ENCODE peak calls at places on chromosomes 5 and 9, in eight cellular contexts. D is sigmoid colon, C is HepG2, A is ovary, E is stomach, R is tibial nerve, N is GM12878, J is SK-N-SH. P is an unnamed sample.
A peak's percentile ranks its signal among the peaks of the same experiment; 100 is the strongest.

GRCh38 chr9:112971415-112971814 is 40.6 kb downstream of the ZNF883 start:
- DNase-seq in A (no peak), C (peak; percentile 5), N (no peak), E (no peak), J (peak; percentile 35), D (no peak), R (no peak), P (peak; percentile 9)

GRCh38 chr5:88979244-88979643 is 96.3 kb upstream of the MEF2C start:
- DNase-seq in C (no peak), A (no peak), E (no peak), D (no peak), N (peak; percentile 34), J (no peak), R (no peak), P (no peak)

GRCh38 chr5:177598477-177598876 is 1.5 kb upstream of the B4GALT7 start:
- DNase-seq in R (no peak), J (no peak), C (no peak), A (no peak), D (peak; percentile 12), N (no peak), E (no peak), P (no peak)

GRCh38 chr5:103424008-103424407 is 138.6 kb downstream of the NUDT12 start:
- DNase-seq in C (no peak), D (no peak), N (no peak), J (no peak), R (no peak), E (no peak), A (no peak), P (no peak)

GRCh38 chr9:122131401-122131921 is 28.1 kb downstream of the NDUFA8 start:
- DNase-seq in N (no peak), C (no peak), A (no peak), D (peak; percentile 66), R (no peak), J (no peak), E (no peak), P (no peak)

GRCh38 chr9:78031271-78031825 is at the start of gene GNAQ:
- DNase-seq in A (no peak), C (no peak), E (no peak), N (no peak), R (no peak), J (peak; percentile 75), D (peak; percentile 68), P (peak; percentile 18)

GRCh38 chr5:59712836-59713487 is 180.6 kb downstream of the PDE4D start:
- DNase-seq in R (no peak), A (no peak), J (no peak), C (no peak), N (no peak), D (peak; percentile 62), E (no peak), P (no peak)

GRCh38 chr5:2836133-2836532 is 84.7 kb upstream of the IRX2 start:
- DNase-seq in A (no peak), N (no peak), R (no peak), C (no peak), D (no peak), E (no peak), J (no peak), P (no peak)

GRCh38 chr5:84438456-84438855 is 53.8 kb upstream of the EDIL3 start:
- DNase-seq in E (no peak), R (no peak), A (no peak), N (no peak), C (no peak), D (no peak), J (no peak), P (no peak)

GRCh38 chr9:111559000-111559610 is 34.1 kb downstream of the ZNF483 start:
- DNase-seq in D (no peak), C (no peak), E (no peak), A (no peak), R (no peak), N (no peak), J (no peak), P (no peak)

GRCh38 chr5:33457124-33457523 is 16.4 kb downstream of the TARS1 start:
- DNase-seq in A (no peak), C (no peak), R (no peak), J (no peak), E (no peak), D (no peak), N (no peak), P (no peak)

GRCh38 chr5:175709276-175709781 is 51.5 kb downstream of the HRH2 start:
- DNase-seq in N (no peak), D (peak; percentile 46), C (no peak), E (peak; percentile 24), A (no peak), R (no peak), J (no peak), P (no peak)

GRCh38 chr9:110179734-110180133 is 28.2 kb downstream of the C9orf152 start:
- DNase-seq in C (no peak), N (no peak), E (no peak), J (no peak), A (no peak), R (no peak), D (no peak), P (no peak)

GRCh38 chr5:158903006-158903405 is 196.7 kb downstream of the EBF1 start:
- DNase-seq in R (no peak), J (no peak), N (no peak), C (no peak), D (no peak), A (no peak), E (no peak), P (no peak)

GRCh38 chr9:89218040-89218928 is 39.7 kb upstream of the SHC3 start:
- DNase-seq in E (no peak), N (no peak), J (peak; percentile 82), D (no peak), C (no peak), A (no peak), R (no peak), P (no peak)

GRCh38 chr9:123742009-123742767 is 187.7 kb downstream of the DENND1A start:
- DNase-seq in C (peak; percentile 91), N (no peak), J (no peak), A (peak; percentile 33), D (peak; percentile 65), E (no peak), R (no peak), P (no peak)
- TF ChIP-seq EP300 in C (peak; percentile 55), N (no peak), J (no peak), A (no peak), D (no peak), E (no peak), R (peak; percentile 38), P (no peak)

GRCh38 chr9:104911029-104911607 is 16.8 kb downstream of the ABCA1 start:
- DNase-seq in E (no peak), N (no peak), J (no peak), R (no peak), A (no peak), D (no peak), C (peak; percentile 43), P (no peak)

GRCh38 chr9:104915049-104915448 is 12.9 kb downstream of the ABCA1 start:
- DNase-seq in J (no peak), E (no peak), R (no peak), C (no peak), A (no peak), N (no peak), D (no peak), P (no peak)

GRCh38 chr9:104914458-104914857 is 13.5 kb downstream of the ABCA1 start:
- DNase-seq in N (no peak), E (no peak), D (no peak), R (no peak), A (no peak), C (no peak), J (no peak), P (no peak)

GRCh38 chr9:104912606-104913005 is 15.3 kb downstream of the ABCA1 start:
- DNase-seq in R (no peak), C (peak; percentile 91), E (no peak), A (no peak), D (no peak), N (no peak), J (no peak), P (no peak)

GRCh38 chr9:104915739-104916138 is 12.2 kb downstream of the ABCA1 start:
- DNase-seq in A (no peak), R (no peak), E (no peak), N (no peak), C (no peak), J (no peak), D (no peak), P (no peak)
- H3K36me3 ChIP-seq in A (no peaks in the 10 kb centered on the region), R (no peaks in the 10 kb centered on the region), E (no peaks in the 10 kb centered on the region), N (no peaks in the 10 kb centered on the region), C (peaks cover 6% of the 10 kb centered on the region), J (no peaks in the 10 kb centered on the region), D (no peaks in the 10 kb centered on the region), P (no peaks in the 10 kb centered on the region)

GRCh38 chr5:140243855-140244254 is 59.0 kb downstream of the PFDN1 start:
- DNase-seq in R (no peak), C (no peak), D (peak; percentile 70), N (no peak), E (peak; percentile 91), A (no peak), J (no peak), P (no peak)

GRCh38 chr5:140244525-140245025 is 58.3 kb downstream of the PFDN1 start:
- DNase-seq in A (peak; percentile 90), R (peak; percentile 87), N (no peak), C (peak; percentile 74), D (peak; percentile 96), E (peak; percentile 94), J (peak; percentile 83), P (peak; percentile 93)

GRCh38 chr5:140245354-140245753 is 57.5 kb downstream of the PFDN1 start:
- DNase-seq in J (no peak), N (no peak), R (no peak), E (no peak), A (no peak), D (peak; percentile 73), C (no peak), P (no peak)

GRCh38 chr5:140245926-140246325 is 57.0 kb downstream of the PFDN1 start:
- DNase-seq in R (no peak), A (no peak), N (no peak), E (no peak), J (no peak), C (no peak), D (no peak), P (no peak)

DNA sequence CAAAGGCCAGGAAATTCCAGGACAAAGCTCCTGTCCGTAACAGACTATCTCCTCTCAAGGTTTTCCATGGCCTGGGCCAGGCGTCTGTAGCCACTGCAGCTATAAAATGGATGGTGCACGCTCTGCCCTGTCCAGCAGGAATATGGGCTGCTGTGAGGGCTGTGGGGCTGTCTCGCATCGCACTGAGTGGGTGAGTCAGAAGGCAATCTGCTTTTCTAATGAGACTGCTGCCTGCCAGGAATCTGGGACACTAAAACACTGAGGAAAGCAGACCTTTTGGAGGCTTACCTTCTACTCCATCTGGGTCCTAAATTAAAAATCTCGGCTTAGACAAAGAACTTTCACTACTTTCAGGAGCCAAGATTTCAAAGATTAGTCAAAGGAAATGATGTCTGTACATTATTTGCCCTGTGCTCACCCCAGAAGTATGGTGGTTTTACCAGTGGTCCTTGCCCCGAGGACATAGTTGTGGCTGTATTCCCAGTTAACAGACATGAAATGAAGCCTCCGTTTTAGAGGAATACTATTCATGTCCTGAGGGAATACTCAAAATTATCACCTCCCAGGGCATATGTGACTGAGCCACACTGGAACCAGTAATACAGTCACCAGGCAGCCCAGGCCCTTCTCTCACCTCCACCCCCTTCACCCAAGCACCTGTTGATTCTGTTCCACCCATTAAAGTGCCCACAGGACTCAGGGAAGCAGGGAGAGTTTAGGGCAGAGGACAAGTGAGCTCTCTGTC is 56.4 kb downstream of the PFDN1 start:
- DNase-seq in R (no peak), C (no peak), J (peak; percentile 37), N (no peak), A (peak; percentile 62), E (no peak), D (peak; percentile 89), P (no peak)
- TF ChIP-seq EP300 in R (no peak), C (no peak), J (no peak), N (no peak), A (no peak), E (no peak), D (no peak), P (no peak)

GRCh38 chr5:34811691-34812090 is 27.3 kb upstream of the TTC23L start:
- DNase-seq in R (no peak), C (no peak), A (no peak), J (no peak), D (no peak), N (no peak), E (no peak), P (no peak)
- H3K36me3 ChIP-seq in R (no peaks in the 10 kb centered on the region), C (no peaks in the 10 kb centered on the region), A (no peaks in the 10 kb centered on the region), J (peaks cover 45% of the 10 kb centered on the region), D (peaks cover 56% of the 10 kb centered on the region), N (no peaks in the 10 kb centered on the region), E (peaks cover 39% of the 10 kb centered on the region), P (no peaks in the 10 kb centered on the region)